ENCODE peak calls at places on chromosomes 7 and 10, in seven cellular contexts. U is Panc1, R is transverse colon, V is body of pancreas, P is heart right ventricle, N is MM.1S, D is endothelial cell of umbilical vein. S is an unnamed sample. For H3K4me1, the result is how much of the 10 kb centered on the place peaks cover.

GRCh38 chr7:50591098-50591479 is 25.9 kb upstream of the DDC start:
- DNase-seq in U (no peak), R (no peak), V (no peak), P (no peak), N (no peak), D (no peak), S (no peak)

GRCh38 chr7:40799-41750 is 151.3 kb upstream of the FAM20C start:
- DNase-seq in U (no peak), R (peak), V (no peak), P (no peak), N (no peak), D (no peak), S (peak)

GRCh38 chr7:147547252-147547897 is 1043.2 kb upstream of the C7orf33 start:
- DNase-seq in U (no peak), R (peak), V (peak), P (no peak), N (peak), D (no peak), S (peak)

GRCh38 chr10:127999291-127999690 is 92.4 kb downstream of the PTPRE start:
- DNase-seq in U (no peak), R (no peak), V (no peak), P (no peak), N (no peak), D (no peak), S (no peak)

GRCh38 chr10:105354010-105354409 is 712.9 kb downstream of the SORCS3 start:
- DNase-seq in U (no peak), R (peak), V (no peak), P (no peak), N (no peak), D (no peak), S (no peak)

GRCh38 chr10:124660404-124661125 is 83.6 kb downstream of the FAM53B start:
- DNase-seq in U (no peak), R (no peak), V (no peak), P (peak), N (no peak), D (no peak), S (no peak)

GRCh38 chr10:103637855-103638561 is 144.5 kb downstream of the NEURL1 start:
- DNase-seq in U (no peak), R (peak), V (peak), P (peak), N (no peak), D (no peak), S (no peak)

GRCh38 chr10:43045631-43046287 is 31.1 kb upstream of the RET start:
- DNase-seq in U (no peak), R (peak), V (peak), P (no peak), N (no peak), D (no peak), S (peak)

GRCh38 chr10:29771376-29771775 is 136.6 kb upstream of the SVIL start:
- DNase-seq in U (no peak), R (no peak), V (no peak), P (no peak), N (no peak), D (no peak), S (no peak)

DNA sequence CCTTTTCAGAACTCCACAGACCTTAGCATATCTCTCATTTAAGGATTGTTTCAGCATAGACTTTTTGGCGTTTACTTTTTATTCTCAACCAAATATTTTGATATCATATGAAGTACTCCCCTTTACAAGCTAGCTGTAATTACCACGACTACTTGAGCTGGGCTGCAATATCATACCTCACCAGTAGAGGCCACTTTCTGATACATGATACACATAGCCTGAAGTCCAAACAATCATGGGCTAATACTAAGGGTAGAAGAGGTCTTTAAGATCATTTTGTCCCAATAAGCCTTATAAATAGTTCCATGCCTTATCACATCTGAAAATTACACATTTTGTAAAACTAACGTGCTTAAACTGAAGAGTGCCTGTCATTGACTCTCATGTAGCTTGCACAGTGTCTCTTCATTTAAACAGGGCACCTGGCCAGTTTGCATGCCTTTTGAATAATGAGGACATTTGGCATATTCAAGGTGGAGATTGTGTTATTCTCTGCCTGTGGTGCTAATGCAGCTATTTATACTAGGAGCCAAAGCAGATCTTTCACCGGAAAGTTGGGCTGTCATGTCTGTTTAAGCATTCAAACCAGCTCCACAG is 403.7 kb upstream of the ZMIZ1 start:
- DNase-seq in U (peak), R (no peak), V (peak), P (no peak), N (peak), D (peak), S (no peak)
- TF ChIP-seq CTCF in U (peak), R (peak), V (peak), P (peak), N (peak), D (peak), S (peak)

GRCh38 chr10:86141896-86142295 is 224.7 kb downstream of the GRID1 start:
- DNase-seq in U (no peak), R (no peak), V (no peak), P (no peak), N (no peak), D (no peak), S (no peak)

GRCh38 chr10:86149264-86149663 is 217.3 kb downstream of the GRID1 start:
- DNase-seq in U (no peak), R (no peak), V (no peak), P (no peak), N (no peak), D (no peak), S (no peak)

GRCh38 chr10:86139066-86139657 is 227.4 kb downstream of the GRID1 start:
- DNase-seq in U (peak), R (no peak), V (peak), P (no peak), N (no peak), D (no peak), S (peak)

GRCh38 chr10:86138551-86139065 is 228.0 kb downstream of the GRID1 start:
- DNase-seq in U (no peak), R (no peak), V (no peak), P (no peak), N (no peak), D (no peak), S (no peak)

DNA sequence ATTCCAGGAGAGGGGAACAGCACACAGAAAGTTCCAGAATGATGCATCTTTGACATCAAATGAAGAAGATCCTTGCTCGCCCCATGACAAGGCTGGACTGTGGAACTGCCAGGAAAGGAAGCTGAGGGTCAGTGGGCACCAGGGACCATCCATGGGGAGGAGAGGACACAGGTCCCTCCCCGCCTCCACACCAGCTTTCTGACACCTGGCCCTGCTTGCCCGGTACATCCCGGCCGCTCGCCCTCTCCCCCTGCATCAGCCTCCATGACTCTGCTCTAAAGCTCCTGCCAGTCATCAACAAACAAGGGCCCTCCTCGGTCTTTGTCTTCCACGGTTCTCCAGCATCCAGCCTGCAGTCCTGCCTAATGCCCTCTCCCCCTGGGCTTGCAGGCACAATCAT is 222.3 kb downstream of the GRID1 start:
- DNase-seq in U (no peak), R (no peak), V (no peak), P (no peak), N (no peak), D (no peak), S (no peak)
- H3K4me1 ChIP-seq in U (under half), R (under half), V (under half), P (under half), N (under half), D (under half), S (under half)

GRCh38 chr10:122267849-122268737 is 3.0 kb upstream of the BTBD16 start:
- DNase-seq in U (peak), R (peak), V (peak), P (peak), N (peak), D (peak), S (peak)
- TF ChIP-seq CTCF in U (peak), R (peak), V (peak), P (peak), N (peak), D (peak), S (peak)

DNA sequence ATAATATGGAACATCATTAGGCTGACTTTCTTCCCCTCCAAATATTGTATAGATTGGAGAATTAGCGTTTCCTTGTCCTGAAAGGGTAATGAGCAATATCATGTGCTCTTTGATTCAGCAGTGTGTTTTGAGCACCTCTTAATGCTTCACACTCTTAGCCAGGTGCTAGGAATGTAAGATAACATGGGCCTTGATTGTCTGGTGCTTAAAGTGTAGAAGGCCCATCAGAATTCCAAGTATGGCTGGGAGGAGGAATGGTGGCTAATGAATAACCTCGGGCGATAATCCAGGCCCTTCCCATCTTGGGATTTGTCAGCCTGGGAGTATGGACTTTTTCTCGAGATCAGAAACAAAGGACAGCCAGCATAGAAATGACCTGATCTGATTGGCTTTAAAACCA is 8.6 kb downstream of the TSPAN13 start:
- DNase-seq in U (no peak), R (no peak), V (peak), P (no peak), N (no peak), D (no peak), S (peak)
- H3K4me1 ChIP-seq in U (under half), R (under half), V (under half), P (under half), N (under half), D (under half), S (half or more)

DNA sequence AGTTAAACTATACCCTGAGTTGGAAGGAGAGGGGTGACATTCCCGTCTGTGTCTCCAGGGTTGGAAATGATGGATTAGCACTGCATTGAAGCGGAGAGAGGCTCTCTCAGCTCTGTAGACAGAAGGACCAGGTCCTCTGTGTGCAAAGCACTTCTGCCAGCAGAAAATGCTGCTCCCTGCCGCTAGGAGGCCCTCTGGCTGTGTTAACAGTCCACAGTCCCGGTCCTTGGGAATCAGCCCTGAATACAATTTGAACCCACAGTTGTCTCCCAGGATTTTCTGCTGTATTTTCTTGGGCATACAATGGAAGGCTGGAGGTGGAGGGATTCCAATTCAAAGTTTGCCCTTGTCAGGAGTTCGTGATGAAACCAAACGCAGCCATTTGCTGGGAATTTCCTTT is 205.1 kb downstream of the GLRX3 start:
- DNase-seq in U (no peak), R (no peak), V (peak), P (no peak), N (peak), D (no peak), S (no peak)
- TF ChIP-seq CTCF in U (peak), R (no peak), V (peak), P (peak), N (peak), D (no peak), S (no peak)

GRCh38 chr10:44958897-44959242 is 732 bp upstream of the RASSF4 start:
- DNase-seq in U (no peak), R (no peak), V (no peak), P (no peak), N (no peak), D (no peak), S (no peak)
- H3K4me1 ChIP-seq in U (under half), R (under half), V (half or more), P (under half), N (under half), D (under half), S (under half)

GRCh38 chr7:151990567-151990966 is 34.3 kb downstream of the GALNTL5 start:
- DNase-seq in U (no peak), R (no peak), V (no peak), P (no peak), N (no peak), D (peak), S (no peak)

GRCh38 chr7:151993977-151994676 is 31.3 kb upstream of the GALNT11 start:
- DNase-seq in U (no peak), R (no peak), V (no peak), P (no peak), N (no peak), D (no peak), S (no peak)

GRCh38 chr7:151987748-151988529 is 31.7 kb downstream of the GALNTL5 start:
- DNase-seq in U (no peak), R (no peak), V (no peak), P (peak), N (no peak), D (no peak), S (no peak)

GRCh38 chr7:151992375-151992774 is 33.1 kb upstream of the GALNT11 start:
- DNase-seq in U (peak), R (peak), V (peak), P (peak), N (peak), D (peak), S (peak)
- TF ChIP-seq CTCF in U (peak), R (no peak), V (no peak), P (peak), N (peak), D (no peak), S (no peak)

S was measured in Caco-2.